ENCODE peak calls at places on chromosomes 3 and 15, in eight cellular contexts. S, Q, U, N, H, G, C and F are unnamed samples. For H3K27me3, the result is how much of the 10 kb centered on the place peaks cover.

GRCh38 chr15:29913528-29914135 is 91.4 kb upstream of the TJP1 start:
- DNase-seq in S (no peak), Q (no peak), U (no peak), N (no peak), H (no peak), G (no peak), C (no peak), F (no peak)

GRCh38 chr3:189490337-189490736 is 140.9 kb upstream of the TP63 start:
- DNase-seq in S (no peak), Q (no peak), U (no peak), N (no peak), H (no peak), G (no peak), C (no peak), F (no peak)

GRCh38 chr15:89664441-89664840 is 9.2 kb upstream of the KIF7 start:
- DNase-seq in S (no peak), Q (no peak), U (no peak), N (no peak), H (no peak), G (no peak), C (no peak), F (no peak)

GRCh38 chr3:7950890-7951289 is 550.7 kb upstream of the LMCD1 start:
- DNase-seq in S (no peak), Q (no peak), U (no peak), N (no peak), H (no peak), G (no peak), C (no peak), F (no peak)

GRCh38 chr3:130539005-130539404 is 22.0 kb downstream of the COL6A6 start:
- DNase-seq in S (peak), Q (no peak), U (peak), N (peak), H (peak), G (no peak), C (no peak), F (peak)

GRCh38 chr3:109702252-109702651 is 364.9 kb upstream of the DPPA4 start:
- DNase-seq in S (no peak), Q (no peak), U (no peak), N (peak), H (no peak), G (no peak), C (no peak), F (no peak)

GRCh38 chr3:164416491-164417222 is 661.6 kb downstream of the SI start:
- DNase-seq in S (no peak), Q (no peak), U (no peak), N (no peak), H (no peak), G (no peak), C (no peak), F (no peak)

GRCh38 chr3:5733995-5734394 is 546.5 kb downstream of the EDEM1 start:
- DNase-seq in S (no peak), Q (no peak), U (no peak), N (no peak), H (no peak), G (no peak), C (no peak), F (no peak)

GRCh38 chr3:132625613-132626012 is 28.5 kb downstream of the ACKR4 start:
- DNase-seq in S (no peak), Q (no peak), U (no peak), N (no peak), H (no peak), G (no peak), C (no peak), F (no peak)

GRCh38 chr15:87639305-87640011 is 617.1 kb downstream of the NTRK3 start:
- DNase-seq in S (no peak), Q (no peak), U (no peak), N (no peak), H (no peak), G (no peak), C (no peak), F (no peak)

GRCh38 chr3:72134989-72135451 is 350.1 kb upstream of the PROK2 start:
- DNase-seq in S (no peak), Q (no peak), U (no peak), N (no peak), H (no peak), G (no peak), C (no peak), F (no peak)

GRCh38 chr3:70233112-70233511 is 79.3 kb downstream of the MDFIC2 start:
- DNase-seq in S (no peak), Q (no peak), U (no peak), N (no peak), H (no peak), G (no peak), C (no peak), F (no peak)

GRCh38 chr15:85408270-85408746 is 27.9 kb downstream of the AKAP13 start:
- DNase-seq in S (no peak), Q (no peak), U (no peak), N (peak), H (no peak), G (no peak), C (no peak), F (no peak)

GRCh38 chr3:57646723-57647122 is 46.2 kb downstream of the DENND6A start:
- DNase-seq in S (no peak), Q (no peak), U (no peak), N (no peak), H (peak), G (peak), C (no peak), F (peak)

GRCh38 chr15:38563723-38564519 is 693 bp downstream of the RASGRP1 start:
- DNase-seq in S (peak), Q (no peak), U (peak), N (peak), H (peak), G (peak), C (peak), F (peak)

GRCh38 chr3:187368251-187368733 is at the start of gene RTP4:
- DNase-seq in S (no peak), Q (no peak), U (no peak), N (peak), H (no peak), G (peak), C (no peak), F (no peak)

DNA sequence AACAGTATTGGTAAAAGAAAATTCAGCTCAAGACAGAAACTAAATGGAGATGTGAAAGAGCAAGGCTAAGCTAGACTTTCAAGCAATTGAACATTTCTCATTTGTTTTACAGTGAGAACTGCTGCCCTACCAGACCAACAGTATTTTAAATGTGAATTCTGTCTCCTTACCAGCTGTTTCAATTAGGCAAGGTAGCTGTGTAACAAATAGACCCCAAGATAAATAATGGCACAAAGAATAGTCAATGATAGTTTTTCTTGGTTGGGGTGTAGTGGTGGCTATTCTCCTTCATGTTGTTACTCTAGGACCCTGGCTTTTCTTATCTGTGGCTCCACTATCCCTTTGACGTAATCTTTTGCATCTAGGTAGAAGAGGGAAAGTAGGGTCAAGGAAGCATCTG is 30.4 kb upstream of the THRB start:
- DNase-seq in S (no peak), Q (no peak), U (no peak), N (no peak), H (no peak), G (no peak), C (no peak), F (no peak)
- H3K27me3 ChIP-seq in S (under half), Q (under half), U (under half), N (under half), H (under half), G (under half), C (under half), F (under half)

GRCh38 chr15:58628206-58629057 is 121.1 kb downstream of the ADAM10 start:
- DNase-seq in S (no peak), Q (no peak), U (no peak), N (peak), H (no peak), G (no peak), C (no peak), F (no peak)
- H3K4me3 ChIP-seq in S (no peak), Q (peak), U (peak), N (peak), H (no peak), G (peak), C (peak), F (peak)

GRCh38 chr15:92925409-92925808 is 25.3 kb downstream of the CHD2 start:
- DNase-seq in S (no peak), Q (no peak), U (no peak), N (no peak), H (no peak), G (no peak), C (no peak), F (no peak)

GRCh38 chr15:92921215-92922131 is 21.3 kb downstream of the CHD2 start:
- DNase-seq in S (no peak), Q (no peak), U (no peak), N (no peak), H (no peak), G (no peak), C (no peak), F (no peak)

GRCh38 chr15:92920595-92921169 is 20.6 kb downstream of the CHD2 start:
- DNase-seq in S (no peak), Q (no peak), U (no peak), N (no peak), H (no peak), G (no peak), C (no peak), F (no peak)

GRCh38 chr15:92922405-92923002 is 22.4 kb downstream of the CHD2 start:
- DNase-seq in S (no peak), Q (no peak), U (no peak), N (no peak), H (no peak), G (no peak), C (no peak), F (no peak)

GRCh38 chr15:92924216-92924615 is 24.1 kb downstream of the CHD2 start:
- DNase-seq in S (no peak), Q (no peak), U (no peak), N (no peak), H (no peak), G (peak), C (no peak), F (no peak)
- H3K27ac ChIP-seq in S (no peak), Q (no peak), U (peak), N (no peak), H (peak), G (no peak), C (peak), F (peak)

GRCh38 chr3:42708611-42709151 is 6.1 kb upstream of the HHATL start:
- DNase-seq in S (no peak), Q (no peak), U (peak), N (no peak), H (no peak), G (no peak), C (no peak), F (no peak)
- H3K27me3 ChIP-seq in S (under half), Q (under half), U (under half), N (under half), H (under half), G (under half), C (under half), F (under half)

DNA sequence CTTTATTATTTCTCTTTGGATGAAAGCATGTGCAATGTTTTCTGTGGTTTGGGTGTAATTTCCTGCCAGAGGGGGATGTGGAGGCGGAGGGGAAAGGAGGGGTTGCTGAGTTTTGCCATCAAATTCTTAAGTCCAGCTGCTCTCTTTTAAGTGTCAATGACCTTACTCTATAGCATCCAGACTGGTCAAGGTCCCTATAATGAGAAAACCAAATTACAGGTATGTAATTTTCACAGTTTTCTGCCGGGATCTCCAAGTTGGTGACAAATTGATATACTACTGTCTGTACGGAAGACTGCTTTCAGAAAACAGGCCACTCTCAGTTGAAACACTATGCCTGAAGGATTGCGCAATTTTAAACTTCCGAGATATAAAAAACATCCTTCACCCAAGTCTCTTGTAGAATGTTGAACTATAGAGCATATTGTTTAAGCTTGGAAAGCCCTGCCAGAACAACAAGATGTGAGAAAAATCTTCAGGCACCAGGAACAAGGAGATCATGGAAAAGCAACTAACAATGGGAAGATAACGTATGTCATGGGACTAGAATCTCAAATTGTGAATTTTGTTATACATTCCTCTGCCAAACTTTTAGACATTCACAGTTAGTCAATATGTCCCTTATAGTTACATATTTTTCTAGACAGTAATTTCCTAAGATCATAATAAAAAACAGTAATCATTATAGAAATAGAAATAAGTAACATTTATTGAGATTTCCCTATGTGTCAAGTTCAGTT is 300.7 kb upstream of the SATB1 start:
- DNase-seq in S (no peak), Q (no peak), U (no peak), N (no peak), H (no peak), G (no peak), C (no peak), F (no peak)
- H3K4me3 ChIP-seq in S (no peak), Q (no peak), U (no peak), N (no peak), H (no peak), G (no peak), C (no peak), F (no peak)

GRCh38 chr3:169965562-169965961 is 1.0 kb upstream of the SEC62 start:
- DNase-seq in S (no peak), Q (no peak), U (no peak), N (no peak), H (no peak), G (no peak), C (no peak), F (no peak)

GRCh38 chr3:169966951-169967915 is 626 bp downstream of the SEC62 start:
- DNase-seq in S (peak), Q (peak), U (peak), N (peak), H (peak), G (peak), C (peak), F (peak)

GRCh38 chr3:169966086-169966950 is at the start of gene SEC62:
- DNase-seq in S (peak), Q (peak), U (peak), N (peak), H (peak), G (peak), C (peak), F (peak)

GRCh38 chr3:169969696-169970095 is 3.1 kb downstream of the SEC62 start:
- DNase-seq in S (no peak), Q (no peak), U (no peak), N (no peak), H (no peak), G (no peak), C (no peak), F (no peak)

DNA sequence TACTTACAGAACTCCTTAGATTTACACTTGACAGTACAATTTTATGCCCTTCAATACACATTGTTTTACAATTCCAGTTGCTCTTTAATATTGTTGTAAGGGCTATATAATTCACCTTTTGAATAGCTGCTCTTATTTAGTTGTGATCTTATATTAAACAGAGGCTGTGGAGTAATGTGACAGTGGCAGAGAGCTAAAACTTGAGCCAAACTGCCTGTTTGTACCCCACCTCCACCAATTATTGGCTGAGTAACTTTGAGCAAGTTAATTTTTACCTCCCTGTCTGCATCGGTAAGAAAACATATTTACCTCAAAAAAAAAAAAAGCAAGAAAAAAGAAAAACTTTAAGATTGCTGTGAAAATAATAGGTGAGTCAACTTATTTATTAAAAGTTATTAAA is 1.6 kb downstream of the SEC62 start:
- DNase-seq in S (no peak), Q (no peak), U (no peak), N (no peak), H (no peak), G (no peak), C (no peak), F (no peak)
- H3K27ac ChIP-seq in S (no peak), Q (no peak), U (no peak), N (no peak), H (peak), G (no peak), C (no peak), F (no peak)

DNA sequence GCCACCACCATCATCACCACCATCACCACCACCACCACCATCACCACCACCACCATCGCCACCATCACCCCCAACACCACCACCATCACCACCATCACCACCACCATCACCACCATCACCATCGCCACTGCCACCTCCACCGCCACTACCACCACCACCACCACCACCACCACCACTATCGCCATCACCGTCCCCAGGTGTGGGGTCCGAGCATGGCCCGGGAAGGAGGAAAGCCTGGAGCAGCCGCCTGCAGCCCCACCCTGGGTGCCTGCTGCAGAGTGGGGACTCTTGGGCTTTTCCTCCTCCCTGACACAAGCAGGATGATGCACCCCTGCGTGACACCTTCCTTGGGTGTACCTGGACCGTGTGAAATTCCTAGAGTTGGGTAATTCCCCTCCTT is 43.9 kb downstream of the MUC4 start:
- DNase-seq in S (no peak), Q (no peak), U (no peak), N (no peak), H (no peak), G (no peak), C (no peak), F (no peak)
- H3K27me3 ChIP-seq in S (under half), Q (under half), U (under half), N (half or more), H (under half), G (under half), C (under half), F (under half)

GRCh38 chr3:98530676-98531075 is 1.1 kb upstream of the GPR15 start:
- DNase-seq in S (no peak), Q (no peak), U (no peak), N (no peak), H (no peak), G (no peak), C (no peak), F (no peak)
- H3K4me3 ChIP-seq in S (no peak), Q (no peak), U (no peak), N (no peak), H (no peak), G (no peak), C (no peak), F (no peak)

GRCh38 chr3:37957185-37957936 is 33.2 kb upstream of the VILL start:
- DNase-seq in S (no peak), Q (no peak), U (no peak), N (peak), H (no peak), G (no peak), C (no peak), F (no peak)

GRCh38 chr3:37953995-37954394 is 36.6 kb upstream of the VILL start:
- DNase-seq in S (no peak), Q (no peak), U (no peak), N (no peak), H (no peak), G (no peak), C (no peak), F (no peak)

GRCh38 chr3:37956353-37957184 is 34.0 kb upstream of the VILL start:
- DNase-seq in S (no peak), Q (no peak), U (no peak), N (no peak), H (no peak), G (no peak), C (no peak), F (no peak)

GRCh38 chr3:37953226-37953625 is 37.4 kb upstream of the VILL start:
- DNase-seq in S (no peak), Q (no peak), U (no peak), N (no peak), H (no peak), G (no peak), C (no peak), F (no peak)

GRCh38 chr3:37955918-37956317 is 34.7 kb upstream of the VILL start:
- DNase-seq in S (no peak), Q (no peak), U (no peak), N (no peak), H (no peak), G (no peak), C (no peak), F (no peak)
- H3K27ac ChIP-seq in S (no peak), Q (no peak), U (peak), N (no peak), H (no peak), G (no peak), C (peak), F (peak)

DNA sequence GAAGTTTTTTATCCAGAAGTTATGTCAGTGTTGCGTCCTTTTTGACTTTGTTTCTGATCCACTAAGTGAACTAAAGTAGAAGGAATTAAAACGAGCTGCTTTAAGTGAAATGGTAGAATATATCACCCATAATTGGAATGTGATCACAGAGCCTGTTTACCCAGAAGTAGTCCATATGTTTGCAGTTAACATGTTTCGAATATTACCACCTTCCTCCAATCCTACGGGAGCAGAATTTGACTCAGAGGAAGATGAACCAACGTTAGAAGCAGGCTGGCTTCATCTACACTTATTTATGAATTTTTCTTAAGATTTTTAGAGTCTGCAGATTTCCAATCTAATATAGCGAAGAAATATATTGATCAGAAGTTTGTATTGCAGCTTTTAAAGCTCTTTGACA is 57.6 kb downstream of the DNAH1 start:
- DNase-seq in S (no peak), Q (no peak), U (no peak), N (no peak), H (no peak), G (no peak), C (no peak), F (no peak)
- H3K27me3 ChIP-seq in S (under half), Q (under half), U (under half), N (under half), H (under half), G (under half), C (under half), F (under half)